ENCODE peak calls at places on chromosomes 2 and 18, in eight cellular contexts. G is right cardiac atrium, P is lung, M is endothelial cell of umbilical vein, N is left lung, A is small intestine, Z is thoracic aorta, Y is Peyer's patch. E is an unnamed sample.
A peak's percentile ranks its signal among the peaks of the same experiment; 100 is the strongest.

GRCh38 chr2:202032841-202033316 is 776 bp upstream of the FZD7 start:
- DNase-seq in G (peak; percentile 86), P (peak; percentile 54), M (peak; percentile 16), N (peak; percentile 58), A (peak; percentile 63), Z (no peak), Y (peak; percentile 74), E (peak; percentile 49)

GRCh38 chr2:192267484-192267883 is 72.8 kb upstream of the TMEFF2 start:
- DNase-seq in G (no peak), P (no peak), M (peak; percentile 85), N (no peak), A (no peak), Z (no peak), Y (no peak), E (no peak)

GRCh38 chr2:196783431-196784094 is 15.9 kb downstream of the GTF3C3 start:
- DNase-seq in G (no peak), P (no peak), M (no peak), N (no peak), A (no peak), Z (no peak), Y (no peak), E (no peak)

GRCh38 chr2:226273440-226273839 is 526.2 kb downstream of the IRS1 start:
- DNase-seq in G (no peak), P (no peak), M (no peak), N (no peak), A (no peak), Z (no peak), Y (no peak), E (no peak)

GRCh38 chr2:45759310-45759851 is 107.9 kb downstream of the PRKCE start:
- DNase-seq in G (no peak), P (no peak), M (no peak), N (no peak), A (no peak), Z (no peak), Y (no peak), E (no peak)

GRCh38 chr2:126839711-126840110 is 59.0 kb upstream of the TEX51 start:
- DNase-seq in G (no peak), P (no peak), M (no peak), N (no peak), A (no peak), Z (no peak), Y (peak; percentile 14), E (no peak)

GRCh38 chr2:241036397-241036963 is 38.1 kb downstream of the SNED1 start:
- DNase-seq in G (no peak), P (peak; percentile 64), M (no peak), N (peak; percentile 63), A (peak; percentile 13), Z (no peak), Y (peak; percentile 82), E (no peak)

GRCh38 chr2:36357506-36358316 is 2.1 kb downstream of the CRIM1 start:
- DNase-seq in G (peak; percentile 68), P (no peak), M (peak; percentile 82), N (peak; percentile 37), A (peak; percentile 43), Z (no peak), Y (peak; percentile 67), E (peak; percentile 60)

GRCh38 chr18:49561127-49561376 is 805 bp upstream of the LIPG start:
- DNase-seq in G (no peak), P (no peak), M (peak; percentile 46), N (no peak), A (no peak), Z (no peak), Y (no peak), E (peak; percentile 36)

GRCh38 chr2:186575302-186575701 is 14.6 kb upstream of the ITGAV start:
- DNase-seq in G (no peak), P (no peak), M (peak; percentile 98), N (peak; percentile 43), A (peak; percentile 73), Z (peak; percentile 53), Y (peak; percentile 59), E (no peak)

DNA sequence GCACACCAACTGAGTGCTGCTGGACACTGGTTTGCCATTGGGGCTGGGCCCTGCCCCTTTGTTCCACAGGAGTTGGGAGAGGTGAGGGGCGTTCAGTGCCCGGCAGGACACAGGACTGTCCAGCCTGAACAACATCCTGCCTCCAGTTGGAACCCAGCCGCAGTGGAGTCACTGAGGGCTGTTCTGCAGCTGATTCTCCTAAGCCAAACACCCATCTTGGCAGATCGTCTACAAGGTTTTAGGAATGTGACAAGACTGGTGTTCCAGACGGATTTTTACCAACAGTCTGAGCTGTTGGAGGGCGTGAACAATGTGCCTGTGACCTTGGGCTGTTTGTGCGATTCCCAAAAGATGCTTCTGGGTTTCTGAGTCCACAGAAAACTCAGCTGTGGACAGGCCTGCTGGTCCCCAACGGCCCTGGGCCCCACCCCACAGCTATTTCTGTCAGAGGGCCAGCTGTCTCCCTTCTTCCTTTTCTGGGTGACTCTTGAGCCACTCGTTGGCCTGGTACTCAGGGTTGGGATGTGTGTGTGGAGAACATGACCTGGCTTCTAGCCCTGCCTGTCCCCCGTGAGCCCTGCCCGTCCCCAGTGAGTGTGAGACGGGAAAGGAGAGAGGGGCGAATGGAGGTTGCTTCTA is 5.7 kb downstream of the LRRFIP1 start:
- DNase-seq in G (peak; percentile 73), P (no peak), M (no peak), N (no peak), A (no peak), Z (no peak), Y (no peak), E (no peak)
- H3K4me1 ChIP-seq in G (peaks cover 19% of the 10 kb centered on the region), P (peaks cover 5% of the 10 kb centered on the region), M (peaks cover 8% of the 10 kb centered on the region), N (peaks cover 17% of the 10 kb centered on the region), A (no peaks in the 10 kb centered on the region), Z (peaks cover 61% of the 10 kb centered on the region), Y (no peaks in the 10 kb centered on the region), E (peaks cover 4% of the 10 kb centered on the region)

DNA sequence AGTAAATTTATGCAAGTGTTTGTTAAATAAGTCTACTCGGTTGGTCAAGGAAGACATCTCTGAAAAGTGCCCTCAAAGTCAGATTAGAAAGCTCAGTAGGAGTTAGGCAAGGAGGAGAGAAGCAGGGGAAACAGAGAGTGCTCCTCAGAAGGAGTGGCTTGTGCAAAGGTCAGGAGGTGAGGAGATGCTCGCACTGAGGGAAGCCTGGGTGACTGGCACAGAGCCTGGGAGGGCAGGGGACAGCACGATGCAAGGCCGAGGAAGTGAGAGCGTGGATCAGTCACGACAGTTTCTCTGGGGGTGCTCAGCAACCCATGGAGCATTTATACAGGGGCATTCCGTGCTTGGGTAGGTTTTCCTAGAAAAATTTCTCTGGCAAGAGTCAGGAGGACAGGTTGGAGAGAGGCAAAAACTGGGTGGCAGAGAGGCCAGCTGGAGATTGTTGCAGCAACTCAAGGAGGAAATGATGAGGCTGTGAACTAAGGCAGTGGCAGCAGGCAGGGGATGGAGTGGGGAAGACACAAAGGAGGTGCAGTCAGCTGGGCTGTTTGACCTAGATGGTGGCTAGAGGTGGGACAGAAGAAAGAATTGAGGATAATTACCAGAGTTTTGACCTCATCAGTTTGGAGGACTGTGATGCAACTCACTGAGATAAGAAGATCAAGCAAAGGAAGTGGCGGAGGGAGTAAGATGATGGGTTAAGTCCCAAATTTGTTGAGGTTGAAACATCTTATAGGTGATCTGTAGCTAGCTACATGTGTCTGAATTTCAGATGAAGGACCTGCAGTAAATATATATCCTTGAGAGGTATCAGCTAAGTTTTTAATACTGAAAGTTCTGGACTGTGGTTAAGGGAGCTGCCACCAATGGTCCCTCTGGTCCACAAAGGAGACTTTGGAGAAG is 52.4 kb downstream of the BCL2 start:
- DNase-seq in G (no peak), P (no peak), M (no peak), N (no peak), A (peak; percentile 43), Z (no peak), Y (no peak), E (no peak)
- H3K27ac ChIP-seq in G (no peak overlapping the region), P (no peak overlapping the region), M (no peak overlapping the region), N (no peak overlapping the region), A (no peak overlapping the region), Z (no peak overlapping the region), Y (no peak overlapping the region), E (no peak overlapping the region)

GRCh38 chr2:128377071-128377910 is 58.6 kb upstream of the HS6ST1 start:
- DNase-seq in G (no peak), P (no peak), M (no peak), N (peak; percentile 25), A (no peak), Z (no peak), Y (peak; percentile 39), E (peak; percentile 25)

GRCh38 chr2:128380061-128380889 is 61.6 kb upstream of the HS6ST1 start:
- DNase-seq in G (no peak), P (no peak), M (no peak), N (peak; percentile 34), A (no peak), Z (no peak), Y (peak; percentile 39), E (peak; percentile 14)

GRCh38 chr2:128381001-128381938 is 62.6 kb upstream of the HS6ST1 start:
- DNase-seq in G (no peak), P (no peak), M (no peak), N (peak; percentile 28), A (no peak), Z (no peak), Y (peak; percentile 40), E (peak; percentile 34)

GRCh38 chr2:128378231-128379020 is 59.8 kb upstream of the HS6ST1 start:
- DNase-seq in G (no peak), P (no peak), M (no peak), N (peak; percentile 37), A (no peak), Z (no peak), Y (peak; percentile 37), E (no peak)

DNA sequence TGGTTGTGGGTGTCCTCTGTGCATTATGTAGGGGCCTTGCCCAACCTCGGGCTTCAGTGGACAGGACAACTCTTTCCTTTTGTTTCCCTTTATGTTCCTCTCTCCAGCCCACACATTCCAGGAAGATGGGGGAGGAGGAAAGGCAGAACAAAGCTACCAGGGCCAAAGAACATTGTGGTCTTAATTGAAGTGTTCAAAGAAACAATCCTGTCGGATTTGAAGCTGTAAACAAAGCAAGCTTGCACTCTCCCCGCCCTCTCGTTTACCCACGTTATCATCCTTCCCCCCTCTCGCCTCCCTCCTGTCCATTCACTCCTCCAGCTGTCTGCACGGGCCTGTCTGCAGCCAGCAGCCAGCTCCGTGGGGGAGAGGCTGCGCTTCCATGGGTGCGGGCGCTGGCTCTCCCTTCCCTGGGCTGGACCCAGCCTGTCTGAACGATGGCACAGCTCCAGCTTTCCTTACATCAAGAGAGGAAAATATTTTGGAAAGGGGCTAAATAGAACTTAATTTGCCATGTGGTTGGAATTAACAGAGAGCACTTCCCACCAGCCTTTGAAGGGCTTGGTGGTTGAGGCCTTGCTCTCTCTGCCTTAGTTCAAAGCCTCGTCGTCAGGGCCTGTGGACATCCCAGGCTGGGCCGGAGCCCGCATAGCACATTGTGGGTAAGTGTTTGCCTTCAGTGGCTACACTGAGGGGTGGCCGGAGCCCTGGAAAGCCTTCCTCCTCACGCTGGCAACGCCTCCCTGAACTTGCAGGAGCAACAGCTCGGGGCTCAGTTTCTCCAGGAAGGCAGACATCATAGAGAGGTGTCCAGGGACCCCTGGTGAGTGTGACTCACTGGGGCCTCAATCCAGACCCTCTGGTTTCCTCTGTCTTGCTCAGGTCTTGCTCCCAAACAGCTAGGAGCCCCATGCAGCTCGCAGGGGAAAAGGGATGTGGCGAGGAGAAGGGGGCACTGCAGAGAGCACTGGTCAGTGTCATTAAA is 60.6 kb upstream of the HS6ST1 start:
- DNase-seq in G (peak; percentile 83), P (peak; percentile 64), M (peak; percentile 48), N (peak; percentile 75), A (peak; percentile 18), Z (no peak), Y (peak; percentile 68), E (peak; percentile 94)
- H3K4me1 ChIP-seq in G (peaks cover 23% of the 10 kb centered on the region), P (no peaks in the 10 kb centered on the region), M (no peaks in the 10 kb centered on the region), N (peaks cover 36% of the 10 kb centered on the region), A (no peaks in the 10 kb centered on the region), Z (peaks cover 32% of the 10 kb centered on the region), Y (no peaks in the 10 kb centered on the region), E (peaks cover 52% of the 10 kb centered on the region)

DNA sequence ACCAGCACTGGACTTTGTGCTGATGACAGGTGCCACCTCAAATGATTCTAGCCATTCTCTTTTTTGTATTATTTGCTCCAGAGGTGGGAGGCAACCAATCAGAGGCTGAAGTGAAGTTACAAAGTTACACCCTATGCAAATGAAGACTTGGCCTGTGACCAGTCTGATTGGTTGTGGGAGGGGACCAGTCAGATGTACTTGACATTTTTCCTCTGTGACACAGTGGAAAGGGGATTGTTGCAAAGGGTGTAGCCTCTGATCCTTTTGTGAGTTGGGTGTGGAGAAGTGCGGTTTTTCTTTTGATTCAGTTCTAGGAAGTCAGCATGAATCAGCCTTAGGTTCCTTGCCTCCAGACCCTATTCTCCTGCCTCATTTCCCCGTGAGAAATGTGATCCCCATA is 244.0 kb downstream of the ARL6IP6 start:
- DNase-seq in G (no peak), P (no peak), M (no peak), N (no peak), A (no peak), Z (no peak), Y (no peak), E (no peak)
- H3K27ac ChIP-seq in G (no peak overlapping the region), P (no peak overlapping the region), M (no peak overlapping the region), N (no peak overlapping the region), A (no peak overlapping the region), Z (no peak overlapping the region), Y (no peak overlapping the region), E (no peak overlapping the region)